ENCODE peak calls at places on chromosomes 5 and 9, in seven cellular contexts. L is mucosa of descending colon; G is germinal center; M is activated CD8-positive, alpha-beta memory T cell treated with anti-CD3 and anti-CD28 coated beads, Interleukin-2, amount 50 U/mL, for 48 hours; P is astrocyte of the spinal cord; F is activated CD4-positive, CD25-positive, alpha-beta regulatory T cell; V is neural crest cell. U is an unnamed sample.

GRCh38 chr9:23659346-23660006 is 166.6 kb downstream of the ELAVL2 start:
- DNase-seq in M (no peak), G (no peak), F (no peak), L (no peak), P (no peak), V (no peak), U (no peak)

GRCh38 chr5:179731791-179732411 is 721 bp upstream of the MAML1 start:
- DNase-seq in L (peak; percentile 55), V (peak; percentile 12), M (peak; percentile 66), G (no peak), P (no peak), F (no peak), U (peak; percentile 96)

GRCh38 chr5:176742246-176743105 is 67.9 kb upstream of the UNC5A start:
- DNase-seq in G (no peak), F (no peak), P (no peak), V (no peak), L (no peak), M (peak; percentile 40), U (no peak)

GRCh38 chr5:177171961-177172360 is 38.4 kb downstream of the NSD1 start:
- DNase-seq in F (no peak), P (no peak), G (no peak), M (no peak), L (no peak), V (no peak), U (no peak)

GRCh38 chr5:139698461-139699146 is 50.5 kb downstream of the CXXC5 start:
- DNase-seq in F (no peak), G (peak; percentile 53), V (peak; percentile 57), M (no peak), L (peak; percentile 80), P (peak; percentile 90), U (peak; percentile 48)

GRCh38 chr5:124995451-124995850 is 249.0 kb upstream of the ZNF608 start:
- DNase-seq in V (no peak), L (no peak), G (no peak), P (peak; percentile 69), M (no peak), F (no peak), U (peak; percentile 69)

GRCh38 chr5:130066644-130067043 is 162.4 kb downstream of the CHSY3 start:
- DNase-seq in F (no peak), M (no peak), V (no peak), G (no peak), L (no peak), P (peak; percentile 32), U (peak; percentile 68)

GRCh38 chr5:139985733-139986132 is 57.4 kb downstream of the NRG2 start:
- DNase-seq in M (no peak), P (peak; percentile 68), V (no peak), F (no peak), L (no peak), G (no peak), U (peak; percentile 17)

GRCh38 chr9:93459432-93459847 is 6.1 kb upstream of the FAM120AOS start:
- DNase-seq in P (no peak), F (no peak), V (no peak), M (no peak), G (no peak), L (no peak), U (no peak)